ENCODE peak calls at places on chromosomes 11 and 22, in nine cellular contexts. Y, X, U, K, J, H, A, P and I are unnamed samples.
A peak's percentile ranks its signal among the peaks of the same experiment; 100 is the strongest.

GRCh38 chr11:65574147-65574962 is 1.5 kb upstream of the EHBP1L1 start:
- DNase-seq in P (peak; percentile 79), A (peak; percentile 89), U (peak; percentile 66), Y (peak; percentile 81), K (peak; percentile 84), X (peak; percentile 79), H (peak; percentile 100), J (peak; percentile 94), I (peak; percentile 95)

GRCh38 chr11:59523541-59523940 is 12.2 kb downstream of the OR4D9 start:
- DNase-seq in X (no peak), H (no peak), J (no peak), K (no peak), A (no peak), U (no peak), P (no peak), Y (no peak), I (no peak)

GRCh38 chr22:39990688-39991087 is 4.1 kb upstream of the FAM83F start:
- DNase-seq in P (no peak), K (no peak), X (no peak), A (no peak), U (no peak), H (no peak), J (no peak), Y (no peak), I (no peak)

GRCh38 chr11:131624526-131624925 is 254.1 kb downstream of the NTM start:
- DNase-seq in H (no peak), X (no peak), Y (no peak), A (no peak), P (no peak), J (no peak), K (no peak), U (no peak), I (no peak)

GRCh38 chr11:128929468-128929867 is 13.2 kb downstream of the TP53AIP1 start:
- DNase-seq in A (no peak), H (peak; percentile 88), J (no peak), P (no peak), U (no peak), K (no peak), X (no peak), Y (no peak), I (no peak)

GRCh38 chr11:70597006-70597555 is 198.8 kb downstream of the CTTN start:
- DNase-seq in H (no peak), U (no peak), J (no peak), P (no peak), Y (no peak), A (no peak), X (no peak), K (no peak), I (no peak)

GRCh38 chr11:12019337-12019736 is 10.9 kb upstream of the DKK3 start:
- DNase-seq in H (no peak), Y (no peak), K (peak; percentile 17), U (no peak), X (no peak), P (peak; percentile 35), J (no peak), A (no peak), I (peak; percentile 69)

GRCh38 chr11:126638663-126639062 is 283.2 kb downstream of the ST3GAL4 start:
- DNase-seq in K (no peak), X (no peak), Y (no peak), J (no peak), P (no peak), U (no peak), H (no peak), A (no peak), I (no peak)

GRCh38 chr11:130904380-130904779 is 11.9 kb downstream of the SNX19 start:
- DNase-seq in U (no peak), H (peak; percentile 29), K (no peak), Y (no peak), X (no peak), J (no peak), A (no peak), P (no peak), I (peak; percentile 52)

GRCh38 chr11:71565263-71565662 is at the start of gene KRTAP5-10:
- DNase-seq in X (no peak), J (no peak), K (no peak), U (no peak), H (no peak), Y (no peak), P (no peak), A (no peak), I (no peak)

GRCh38 chr11:130278745-130279144 is 36.0 kb downstream of the ZBTB44 start:
- DNase-seq in X (no peak), U (no peak), P (no peak), J (no peak), A (no peak), H (no peak), Y (no peak), K (no peak), I (peak; percentile 43)

GRCh38 chr11:34405079-34405858 is 33.5 kb upstream of the CAT start:
- DNase-seq in A (no peak), U (no peak), K (no peak), J (no peak), P (no peak), X (no peak), H (no peak), Y (no peak), I (no peak)

GRCh38 chr11:110850846-110851245 is 138.6 kb upstream of the ARHGAP20 start:
- DNase-seq in Y (no peak), U (no peak), J (no peak), K (no peak), X (no peak), P (no peak), A (no peak), H (no peak), I (no peak)

GRCh38 chr11:64876226-64876750 is 2.1 kb downstream of the EHD1 start:
- DNase-seq in A (no peak), X (no peak), P (no peak), Y (no peak), H (no peak), J (no peak), U (no peak), K (no peak), I (no peak)

GRCh38 chr11:65211293-65212105 is 29.8 kb downstream of the CAPN1 start:
- DNase-seq in A (no peak), X (no peak), U (no peak), J (no peak), K (no peak), P (no peak), Y (no peak), H (peak; percentile 70), I (no peak)

GRCh38 chr11:58796333-58797049 is 48.0 kb downstream of the GLYATL2 start:
- DNase-seq in P (no peak), H (peak; percentile 2), Y (no peak), K (no peak), A (no peak), U (no peak), J (no peak), X (no peak), I (no peak)

GRCh38 chr11:89447845-89448244 is 43.3 kb downstream of the NOX4 start:
- DNase-seq in K (no peak), U (no peak), H (no peak), Y (no peak), A (no peak), P (no peak), J (no peak), X (no peak), I (no peak)

GRCh38 chr22:27620367-27621154 is 181.0 kb downstream of the MN1 start:
- DNase-seq in H (no peak), A (no peak), X (no peak), Y (no peak), P (no peak), U (no peak), K (no peak), J (no peak), I (no peak)

GRCh38 chr22:32132783-32133182 is 26.3 kb downstream of the C22orf42 start:
- DNase-seq in A (no peak), X (no peak), P (no peak), H (no peak), K (no peak), Y (no peak), J (no peak), U (no peak), I (no peak)

GRCh38 chr22:38924197-38924952 is 33.0 kb upstream of the APOBEC3A start:
- DNase-seq in J (no peak), Y (no peak), A (peak; percentile 75), P (no peak), K (peak; percentile 60), H (no peak), X (peak; percentile 68), U (peak; percentile 86), I (peak; percentile 88)

GRCh38 chr11:18617688-18618340 is 16.3 kb downstream of the SPTY2D1 start:
- DNase-seq in J (no peak), A (no peak), K (no peak), P (no peak), Y (no peak), X (no peak), U (no peak), H (no peak), I (peak; percentile 81)

GRCh38 chr11:64765291-64765803 is 5.6 kb upstream of the PYGM start:
- DNase-seq in U (no peak), P (no peak), H (peak; percentile 78), Y (no peak), J (no peak), A (no peak), K (no peak), X (no peak), I (no peak)

GRCh38 chr22:49010086-49010863 is 817.4 kb downstream of the BRD1 start:
- DNase-seq in A (no peak), H (peak; percentile 47), K (no peak), Y (no peak), P (no peak), X (no peak), J (no peak), U (no peak), I (no peak)

GRCh38 chr22:29799217-29799680 is 32.1 kb downstream of the UQCR10 start:
- DNase-seq in Y (no peak), P (no peak), U (no peak), X (peak; percentile 70), A (peak; percentile 75), K (peak; percentile 76), J (peak; percentile 26), H (no peak), I (peak; percentile 93)

GRCh38 chr11:130431337-130431773 is 2.9 kb upstream of the ADAMTS8 start:
- DNase-seq in J (peak; percentile 73), K (no peak), X (no peak), H (peak; percentile 90), A (no peak), Y (peak; percentile 38), U (peak; percentile 80), P (peak; percentile 88), I (peak; percentile 82)

GRCh38 chr11:17298302-17298701 is 21.8 kb downstream of the NUCB2 start:
- DNase-seq in X (no peak), H (no peak), Y (no peak), P (no peak), U (no peak), A (no peak), J (no peak), K (no peak), I (no peak)

GRCh38 chr11:8258771-8259170 is 4.9 kb downstream of the LMO1 start:
- DNase-seq in K (peak; percentile 12), U (no peak), J (no peak), Y (no peak), X (no peak), P (no peak), H (no peak), A (no peak), I (no peak)

GRCh38 chr11:114821626-114822025 is 143.3 kb downstream of the NXPE2 start:
- DNase-seq in K (no peak), X (no peak), A (no peak), U (no peak), Y (no peak), J (no peak), P (no peak), H (peak; percentile 64), I (peak; percentile 2)

GRCh38 chr22:49026476-49027121 is 801.1 kb downstream of the BRD1 start:
- DNase-seq in A (no peak), U (no peak), K (no peak), X (no peak), H (peak; percentile 85), J (peak; percentile 53), Y (no peak), P (no peak), I (no peak)

GRCh38 chr22:26713823-26714449 is 56.5 kb downstream of the MIAT start:
- DNase-seq in H (no peak), Y (no peak), P (no peak), K (no peak), U (no peak), A (no peak), X (no peak), J (no peak), I (peak; percentile 81)

GRCh38 chr22:44448271-44448780 is 49.7 kb downstream of the RTL6 start:
- DNase-seq in H (peak; percentile 32), K (peak; percentile 92), J (no peak), A (peak; percentile 74), X (peak; percentile 57), P (no peak), U (no peak), Y (no peak), I (peak; percentile 95)